ENCODE peak calls at places on chromosomes 3 and 15, in four cellular contexts. Y is HCT116, P is lung, T is AG04450. E is an unnamed sample.

GRCh38 chr3:65732060-65732933 is 306.4 kb downstream of the MAGI1 start:
- DNase-seq in Y (peak), P (no peak), T (peak), E (peak)

GRCh38 chr3:5122030-5122740 is at the start of gene ARL8B:
- DNase-seq in Y (peak), P (peak), T (peak), E (peak)

GRCh38 chr3:3086239-3086638 is 23.9 kb downstream of the IL5RA start:
- DNase-seq in T (no peak), P (no peak), Y (no peak), E (no peak)

GRCh38 chr15:66565731-66566130 is at the start of gene LCTL:
- DNase-seq in P (no peak), Y (no peak), T (peak), E (no peak)

GRCh38 chr3:5095879-5096278 is 26.2 kb upstream of the ARL8B start:
- DNase-seq in T (no peak), Y (no peak), P (no peak), E (no peak)

GRCh38 chr3:188534633-188535032 is 380.7 kb downstream of the LPP start:
- DNase-seq in Y (no peak), T (no peak), P (no peak), E (peak)

GRCh38 chr3:186983372-186984058 is 53.2 kb downstream of the ST6GAL1 start:
- DNase-seq in T (no peak), P (no peak), Y (no peak), E (no peak)

GRCh38 chr15:91007266-91007665 is 12.9 kb upstream of the PRC1 start:
- DNase-seq in P (no peak), T (no peak), Y (no peak), E (no peak)

GRCh38 chr3:56800373-56801150 is 1.2 kb downstream of the ARHGEF3 start:
- DNase-seq in P (peak), Y (no peak), T (no peak), E (peak)

GRCh38 chr3:172061724-172062184 is 22.4 kb downstream of the FNDC3B start:
- DNase-seq in Y (no peak), P (no peak), T (no peak), E (peak)

GRCh38 chr3:14457999-14458398 is 55.6 kb downstream of the SLC6A6 start:
- DNase-seq in Y (no peak), P (no peak), T (no peak), E (no peak)

GRCh38 chr3:35184775-35185174 is 454.6 kb upstream of the ARPP21 start:
- DNase-seq in T (no peak), P (no peak), Y (no peak), E (peak)

GRCh38 chr15:63490345-63491034 is 13.9 kb upstream of the USP3 start:
- DNase-seq in Y (no peak), T (no peak), P (no peak), E (no peak)

GRCh38 chr3:56424357-56424756 is 43.9 kb downstream of the ERC2 start:
- DNase-seq in T (no peak), Y (no peak), P (no peak), E (no peak)

GRCh38 chr3:194312743-194313281 is 38.3 kb downstream of the CPN2 start:
- DNase-seq in P (no peak), Y (no peak), T (no peak), E (peak)

GRCh38 chr15:31372635-31373091 is 46.0 kb downstream of the KLF13 start:
- DNase-seq in Y (no peak), P (no peak), T (peak), E (peak)

GRCh38 chr3:106302451-106303221 is 433.8 kb upstream of the CBLB start:
- DNase-seq in Y (no peak), T (no peak), P (no peak), E (no peak)

GRCh38 chr15:89814112-89814742 is 425 bp downstream of the ANPEP start:
- DNase-seq in P (no peak), T (no peak), Y (no peak), E (no peak)

GRCh38 chr3:119831022-119831421 is 49.1 kb downstream of the NR1I2 start:
- DNase-seq in Y (no peak), T (no peak), P (no peak), E (no peak)

GRCh38 chr3:19199131-19199530 is 50.8 kb downstream of the KCNH8 start:
- DNase-seq in P (no peak), T (no peak), Y (no peak), E (no peak)

GRCh38 chr15:57911247-57911646 is 154.3 kb downstream of the ALDH1A2 start:
- DNase-seq in P (no peak), T (no peak), Y (no peak), E (no peak)

GRCh38 chr15:74626752-74627692 is 11.4 kb downstream of the CLK3 start:
- DNase-seq in T (no peak), P (no peak), Y (no peak), E (no peak)

GRCh38 chr3:134751831-134752230 is 43.2 kb upstream of the EPHB1 start:
- DNase-seq in P (peak), Y (no peak), T (no peak), E (no peak)

GRCh38 chr3:45441570-45442313 is 53.4 kb downstream of the LARS2 start:
- DNase-seq in P (no peak), Y (no peak), T (no peak), E (no peak)

GRCh38 chr15:63420333-63420741 is 38.7 kb upstream of the CA12 start:
- DNase-seq in T (no peak), Y (no peak), P (no peak), E (peak)

GRCh38 chr3:25259871-25260270 is 168.2 kb upstream of the RARB start:
- DNase-seq in T (no peak), P (no peak), Y (no peak), E (no peak)

GRCh38 chr3:89697321-89697916 is 590.0 kb downstream of the EPHA3 start:
- DNase-seq in Y (no peak), P (no peak), T (no peak), E (peak)

GRCh38 chr15:78928616-78929093 is 16.2 kb downstream of the CTSH start:
- DNase-seq in T (no peak), Y (no peak), P (no peak), E (no peak)

GRCh38 chr15:42921049-42921731 is 612 bp upstream of the TTBK2 start:
- DNase-seq in T (no peak), Y (no peak), P (peak), E (peak)

GRCh38 chr3:150407818-150408231 is 273 bp upstream of the TSC22D2 start:
- DNase-seq in Y (peak), P (peak), T (no peak), E (peak)

GRCh38 chr3:133992385-133992784 is 37.3 kb downstream of the SLCO2A1 start:
- DNase-seq in P (no peak), T (no peak), Y (no peak), E (no peak)

GRCh38 chr15:86076468-86076867 is 3.2 kb upstream of the AGBL1 start:
- DNase-seq in P (no peak), T (no peak), Y (no peak), E (no peak)

GRCh38 chr3:16498130-16498890 is 15.2 kb downstream of the RFTN1 start:
- DNase-seq in Y (no peak), P (no peak), T (no peak), E (no peak)

GRCh38 chr3:16494094-16494493 is 19.4 kb downstream of the RFTN1 start:
- DNase-seq in Y (no peak), T (no peak), P (no peak), E (no peak)

GRCh38 chr3:16496008-16496407 is 17.5 kb downstream of the RFTN1 start:
- DNase-seq in T (no peak), P (no peak), Y (no peak), E (no peak)

GRCh38 chr3:16494906-16495580 is 18.5 kb downstream of the RFTN1 start:
- DNase-seq in Y (no peak), P (no peak), T (no peak), E (no peak)

DNA sequence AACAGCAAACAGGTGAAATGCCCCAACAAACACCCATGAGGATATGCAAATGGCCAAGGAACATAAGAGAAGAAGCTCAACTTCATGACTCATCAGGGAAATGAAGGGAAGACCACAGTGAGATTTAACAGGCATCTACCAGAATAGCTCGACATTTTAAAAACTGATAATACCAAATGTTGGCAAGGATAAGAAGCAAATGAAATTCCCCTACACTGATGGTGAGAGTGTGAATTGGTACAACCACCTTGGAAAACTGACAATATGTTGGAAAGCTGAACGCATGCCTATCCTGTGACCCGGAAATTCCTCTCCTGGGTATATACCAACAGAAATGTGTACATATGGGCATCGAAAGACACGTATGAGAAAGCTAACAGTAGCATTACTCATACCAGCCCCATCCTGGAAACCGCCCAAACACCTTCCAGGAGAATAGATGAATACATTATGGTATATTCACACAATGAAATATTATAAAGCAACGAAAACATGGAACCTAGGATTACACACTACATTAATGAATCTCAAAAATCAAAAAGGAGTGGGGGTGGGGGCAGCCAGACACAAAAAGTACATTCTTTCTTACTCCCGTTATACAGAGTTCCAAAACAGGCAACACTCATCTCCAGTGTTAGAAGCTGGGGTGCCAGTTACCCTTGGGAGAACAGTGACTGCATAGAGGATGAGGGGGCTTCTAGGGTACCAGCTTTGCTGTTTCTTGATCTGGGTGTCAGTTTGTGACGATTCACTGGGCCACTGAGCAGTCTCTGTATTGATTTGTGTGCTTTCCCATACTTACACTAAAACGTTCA is 16.9 kb downstream of the RFTN1 start:
- DNase-seq in P (no peak), Y (no peak), T (no peak), E (peak)
- H3K4me3 ChIP-seq in P (no peak), Y (no peak), T (no peak), E (no peak)

DNA sequence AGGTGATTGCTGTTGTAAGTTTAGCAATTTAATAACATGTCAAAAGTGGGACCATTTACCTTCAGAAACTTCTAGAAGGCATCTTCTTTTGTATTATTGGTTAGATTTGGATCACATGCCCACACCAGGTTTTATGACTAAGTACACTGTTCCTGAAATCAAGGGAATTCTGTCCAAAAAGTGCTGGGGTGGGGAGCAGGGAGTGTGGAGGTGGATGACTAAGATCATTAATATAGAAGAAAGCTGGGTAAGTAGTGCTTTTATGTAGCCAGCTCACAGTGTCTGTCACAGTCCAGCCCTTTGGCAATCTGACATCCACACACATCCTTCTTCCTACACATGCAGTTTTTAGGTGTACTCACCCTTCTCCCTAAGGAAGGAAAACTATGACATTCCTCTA is 120.0 kb downstream of the TMCO5A start:
- DNase-seq in T (no peak), P (no peak), Y (no peak), E (peak)
- H3K4me3 ChIP-seq in T (no peak), P (no peak), Y (no peak), E (no peak)

GRCh38 chr3:61570813-61571212 is 9.4 kb downstream of the PTPRG start:
- DNase-seq in Y (no peak), T (no peak), P (no peak), E (no peak)
- H3K4me3 ChIP-seq in Y (no peak), T (no peak), P (no peak), E (no peak)

GRCh38 chr15:76335851-76336253 is 721 bp upstream of the ISL2 start:
- DNase-seq in P (no peak), T (no peak), Y (no peak), E (no peak)
- H3K4me3 ChIP-seq in P (no peak), T (peak), Y (peak), E (peak)

GRCh38 chr3:137642305-137642704 is 121.8 kb upstream of the SOX14 start:
- DNase-seq in T (no peak), P (no peak), Y (no peak), E (no peak)
- H3K4me3 ChIP-seq in T (no peak), P (no peak), Y (no peak), E (no peak)

GRCh38 chr15:98997755-98998154 is 9.8 kb downstream of the PGPEP1L start:
- DNase-seq in P (no peak), Y (no peak), T (no peak), E (no peak)

GRCh38 chr15:98997312-98997711 is 10.3 kb downstream of the PGPEP1L start:
- DNase-seq in T (no peak), P (no peak), Y (no peak), E (no peak)

GRCh38 chr15:99000001-99000590 is 7.5 kb downstream of the PGPEP1L start:
- DNase-seq in P (no peak), T (no peak), Y (no peak), E (no peak)

GRCh38 chr15:98996619-98997018 is 11.0 kb downstream of the PGPEP1L start:
- DNase-seq in T (no peak), P (no peak), Y (no peak), E (peak)

GRCh38 chr15:98999233-98999632 is 8.4 kb downstream of the PGPEP1L start:
- DNase-seq in P (no peak), T (no peak), Y (no peak), E (no peak)
- H3K4me3 ChIP-seq in P (no peak), T (no peak), Y (no peak), E (no peak)

GRCh38 chr3:52893723-52894122 is 3.6 kb downstream of the STIMATE start:
- DNase-seq in Y (no peak), P (no peak), T (no peak), E (no peak)
- H3K4me3 ChIP-seq in Y (no peak), P (no peak), T (no peak), E (no peak)

DNA sequence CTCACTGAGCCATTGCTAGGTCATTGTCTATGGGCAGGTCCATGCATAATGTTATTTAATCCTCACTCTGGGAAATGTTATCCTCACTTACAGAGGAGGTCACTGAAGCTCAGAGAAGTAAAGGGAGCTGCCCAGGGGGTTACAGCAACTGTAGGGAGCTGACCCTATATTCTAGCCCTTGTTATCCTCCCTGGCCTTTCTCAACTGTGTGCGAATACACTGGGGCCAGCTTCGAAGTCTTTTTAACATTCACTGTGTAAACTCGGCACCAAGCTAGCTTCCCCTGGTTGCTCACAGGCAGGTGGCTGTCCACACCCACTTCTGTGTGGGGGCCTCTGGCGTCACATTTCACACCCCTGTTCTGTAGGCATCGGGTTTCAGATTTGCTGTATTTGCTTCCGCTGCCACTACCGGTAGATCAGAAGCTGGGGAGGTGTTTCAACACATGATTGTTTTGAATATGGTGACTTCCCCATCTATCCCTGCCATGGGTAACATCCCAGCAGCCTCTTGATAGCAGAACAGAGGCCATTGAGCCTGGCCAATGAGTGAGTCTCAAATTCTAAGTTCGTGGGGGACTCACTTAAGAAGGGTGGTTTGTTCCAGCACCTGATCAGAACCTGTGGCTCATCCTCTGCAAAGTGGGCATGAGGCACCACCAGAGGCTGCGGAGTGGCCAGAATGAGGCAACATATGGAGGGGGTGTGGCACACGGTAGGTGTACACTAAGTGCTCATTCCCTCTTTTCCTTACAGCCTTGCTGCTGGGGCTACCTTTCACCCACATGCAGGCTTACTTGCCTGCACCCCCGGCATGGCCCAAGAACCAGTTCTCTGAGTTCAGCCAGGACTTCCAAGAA is 61.6 kb downstream of the IQSEC1 start:
- DNase-seq in P (peak), Y (no peak), T (no peak), E (peak)
- H3K4me3 ChIP-seq in P (no peak), Y (no peak), T (no peak), E (no peak)

DNA sequence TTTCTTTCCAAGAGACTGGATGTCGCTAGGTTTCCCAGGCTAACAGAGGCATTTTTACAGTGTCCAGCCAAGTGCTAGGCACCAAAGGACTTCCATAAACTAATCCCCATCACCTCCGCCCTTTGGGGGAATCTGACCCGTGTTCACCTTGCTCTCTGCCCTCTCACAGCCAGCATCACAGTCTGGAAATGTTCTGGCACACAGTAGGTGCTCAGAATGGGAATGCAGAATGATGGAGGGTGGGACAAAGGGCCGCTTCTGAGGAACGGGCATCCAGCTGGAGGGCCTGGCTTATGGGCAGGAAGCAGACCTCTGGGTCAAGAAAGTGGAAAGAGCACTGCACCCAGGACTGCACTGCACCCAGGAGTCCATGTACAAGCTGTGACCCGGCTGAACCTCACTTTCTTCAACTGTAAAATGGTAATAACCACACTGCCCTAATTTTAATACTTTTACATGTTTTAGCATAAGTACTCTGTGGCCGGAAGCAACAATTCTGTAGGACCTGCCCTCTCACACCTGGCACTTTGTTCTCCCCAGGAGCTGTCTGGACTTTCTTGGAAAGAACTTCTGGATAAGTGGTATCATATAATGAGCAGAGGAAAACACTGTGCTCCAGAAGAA is 901 bp upstream of the NMB start:
- DNase-seq in Y (no peak), T (no peak), P (no peak), E (no peak)
- H3K4me3 ChIP-seq in Y (peak), T (no peak), P (no peak), E (peak)